ENCODE peak calls at places on chromosomes 6 and 20, in five cellular contexts. P, S, L, G and M are unnamed samples.

GRCh38 chr6:137495652-137496391 is 1.6 kb upstream of the OLIG3 start:
- DNase-seq in P (no peak), S (no peak), L (no peak), G (no peak), M (no peak)

GRCh38 chr6:127864701-127865100 is 36.2 kb downstream of the THEMIS start:
- DNase-seq in P (no peak), S (no peak), L (no peak), G (no peak), M (no peak)

GRCh38 chr20:16263582-16263981 is 309.7 kb downstream of the KIF16B start:
- DNase-seq in P (no peak), S (no peak), L (no peak), G (no peak), M (no peak)

GRCh38 chr6:167760979-167761793 is 65.5 kb upstream of the AFDN start:
- DNase-seq in P (no peak), S (no peak), L (no peak), G (peak; percentile 30), M (no peak)

GRCh38 chr6:38443750-38444149 is 196.0 kb downstream of the BTBD9 start:
- DNase-seq in P (no peak), S (peak; percentile 22), L (no peak), G (no peak), M (no peak)

GRCh38 chr20:35515949-35516645 is 13.4 kb downstream of the C20orf173 start:
- DNase-seq in P (no peak), S (peak; percentile 83), L (no peak), G (peak; percentile 81), M (no peak)

GRCh38 chr6:158818008-158818579 is 1.1 kb downstream of the EZR start:
- DNase-seq in P (peak; percentile 84), S (peak; percentile 73), L (peak; percentile 78), G (peak; percentile 84), M (no peak)

GRCh38 chr20:598133-598881 is 11.8 kb downstream of the TCF15 start:
- DNase-seq in P (no peak), S (no peak), L (no peak), G (no peak), M (no peak)

GRCh38 chr6:42898891-42899361 is 16.9 kb upstream of the PTCRA start:
- DNase-seq in P (peak; percentile 22), S (peak; percentile 51), L (peak; percentile 47), G (peak; percentile 67), M (no peak)

GRCh38 chr20:63541371-63541770 is 4.2 kb upstream of the PTK6 start:
- DNase-seq in P (no peak), S (no peak), L (no peak), G (no peak), M (no peak)